ENCODE peak calls at places on chromosomes 12 and 14, in five cellular contexts. N is stomach, K is SK-N-MC, G is sigmoid colon, S is GM23338. X is an unnamed sample.

GRCh38 chr14:50763386-50764007 is 67.5 kb downstream of the NIN start:
- DNase-seq in S (no peak), K (no peak), N (peak; percentile 63), G (no peak), X (no peak)

GRCh38 chr12:75260316-75260715 is 50.7 kb upstream of the KCNC2 start:
- DNase-seq in G (no peak), K (no peak), N (no peak), S (no peak), X (no peak)

GRCh38 chr12:74111688-74112360 is 425.8 kb upstream of the ATXN7L3B start:
- DNase-seq in S (peak; percentile 80), G (no peak), K (no peak), N (no peak), X (no peak)

GRCh38 chr12:105018001-105018400 is 31.9 kb downstream of the NOPCHAP1 start:
- DNase-seq in S (no peak), G (no peak), N (no peak), K (no peak), X (no peak)

GRCh38 chr14:91417983-91418386 is 365 bp upstream of the CCDC88C start:
- DNase-seq in N (peak; percentile 61), K (no peak), S (peak; percentile 61), G (no peak), X (no peak)

GRCh38 chr12:26275313-26276257 is 80.2 kb downstream of the SSPN start:
- DNase-seq in G (no peak), S (no peak), N (no peak), K (no peak), X (no peak)

GRCh38 chr12:25705256-25705655 is 152.2 kb upstream of the LMNTD1 start:
- DNase-seq in N (no peak), G (no peak), K (no peak), S (no peak), X (no peak)

GRCh38 chr14:97178781-97179180 is 381.6 kb downstream of the VRK1 start:
- DNase-seq in N (no peak), S (no peak), K (no peak), G (no peak), X (no peak)

GRCh38 chr12:62640910-62641448 is 174.4 kb downstream of the MON2 start:
- DNase-seq in K (no peak), N (no peak), G (no peak), S (no peak), X (no peak)

GRCh38 chr12:17357396-17357795 is 732.6 kb downstream of the RERGL start:
- DNase-seq in G (no peak), N (no peak), K (no peak), S (no peak), X (no peak)

GRCh38 chr12:91127296-91127695 is 16.0 kb upstream of the LUM start:
- DNase-seq in N (no peak), G (no peak), K (no peak), S (no peak), X (no peak)

GRCh38 chr12:52263761-52264434 is 10.5 kb upstream of the KRT86 start:
- DNase-seq in S (no peak), K (no peak), G (peak; percentile 8), N (no peak), X (no peak)

GRCh38 chr14:52155656-52156213 is 86.9 kb upstream of the NID2 start:
- DNase-seq in S (no peak), G (no peak), K (no peak), N (no peak), X (no peak)

GRCh38 chr14:49598182-49598478 is 610 bp upstream of the LRR1 start:
- DNase-seq in K (no peak), N (peak; percentile 46), G (no peak), S (no peak), X (no peak)

GRCh38 chr14:105532735-105533141 is 6.4 kb downstream of the TMEM121 start:
- DNase-seq in G (peak; percentile 58), K (no peak), S (peak; percentile 8), N (no peak), X (no peak)

GRCh38 chr12:93571360-93571853 is 1.1 kb upstream of the SOCS2 start:
- DNase-seq in S (peak; percentile 85), N (peak; percentile 66), K (no peak), G (peak; percentile 92), X (peak; percentile 85)

GRCh38 chr14:54329082-54329695 is 67.6 kb upstream of the CDKN3 start:
- DNase-seq in K (peak; percentile 20), N (peak; percentile 33), G (no peak), S (peak; percentile 92), X (no peak)

GRCh38 chr12:1527789-1528188 is 66.6 kb downstream of the FBXL14 start:
- DNase-seq in N (no peak), K (no peak), G (no peak), S (no peak), X (no peak)

GRCh38 chr14:61547186-61548121 is 147.9 kb upstream of the HIF1A start:
- DNase-seq in K (no peak), G (no peak), N (no peak), S (no peak), X (no peak)

GRCh38 chr12:11565752-11566151 is 83.7 kb upstream of the ETV6 start:
- DNase-seq in K (no peak), G (no peak), S (no peak), N (no peak), X (no peak)

GRCh38 chr14:46250113-46250703 is 401.4 kb downstream of the RPL10L start:
- DNase-seq in N (no peak), K (peak; percentile 14), G (no peak), S (peak; percentile 58), X (no peak)

GRCh38 chr12:4951601-4952000 is 41.9 kb downstream of the KCNA1 start:
- DNase-seq in S (no peak), N (no peak), G (no peak), K (no peak), X (no peak)

GRCh38 chr12:63151898-63152700 is 1.1 kb upstream of the AVPR1A start:
- DNase-seq in G (no peak), N (no peak), K (peak; percentile 12), S (peak; percentile 89), X (no peak)

GRCh38 chr12:85834378-85834777 is 1.8 kb downstream of the RASSF9 start:
- DNase-seq in K (no peak), G (no peak), S (peak; percentile 23), N (no peak), X (no peak)

GRCh38 chr12:71158361-71158882 is 623 bp upstream of the TSPAN8 start:
- DNase-seq in S (no peak), N (no peak), G (no peak), K (no peak), X (no peak)
- TF ChIP-seq POLR2AphosphoS5 in S (no peak), N (peak; percentile 15), G (no peak), K (no peak), X (no peak)

GRCh38 chr12:121861549-121862254 is 3.0 kb upstream of the HPD start:
- DNase-seq in N (no peak), G (no peak), K (no peak), S (peak; percentile 2), X (no peak)
- H3K27ac ChIP-seq in N (no peak overlapping the region), G (no peak overlapping the region), K (peak overlapping the region; percentile 62), S (peak overlapping the region; percentile 2), X (no peak overlapping the region)

DNA sequence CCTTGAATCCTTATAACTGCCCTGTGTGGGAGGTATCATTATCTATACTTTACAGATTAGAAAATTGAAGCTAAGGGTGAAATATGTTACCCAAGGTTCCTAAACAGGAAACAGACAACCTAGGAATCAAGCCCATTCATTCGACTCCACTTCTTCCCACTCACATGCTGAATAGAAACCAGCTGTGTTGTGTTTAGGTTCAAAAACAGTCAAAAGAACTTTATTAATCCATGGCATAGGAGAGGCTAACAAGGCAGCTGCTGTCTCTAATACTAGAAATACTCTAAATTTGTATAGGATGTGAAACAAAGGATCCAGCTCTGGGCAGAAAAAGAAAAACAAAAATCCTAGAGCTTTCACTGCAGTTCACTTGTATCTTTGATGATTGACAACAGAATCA is 9.9 kb downstream of the AMDHD1 start:
- DNase-seq in S (no peak), G (no peak), N (no peak), K (no peak), X (no peak)
- TF ChIP-seq POLR2AphosphoS5 in S (no peak), G (no peak), N (no peak), K (no peak), X (no peak)

GRCh38 chr12:22334696-22335290 is at the start of gene ST8SIA1:
- DNase-seq in S (peak; percentile 77), G (peak; percentile 82), N (peak; percentile 33), K (no peak), X (peak; percentile 78)

GRCh38 chr12:22333186-22333745 is 1.2 kb downstream of the ST8SIA1 start:
- DNase-seq in S (no peak), G (no peak), K (no peak), N (no peak), X (no peak)

GRCh38 chr12:22339691-22340090 is 5.2 kb upstream of the ST8SIA1 start:
- DNase-seq in G (no peak), N (no peak), S (no peak), K (no peak), X (no peak)

GRCh38 chr12:22332191-22332590 is 2.3 kb downstream of the ST8SIA1 start:
- DNase-seq in G (no peak), K (no peak), N (no peak), S (no peak), X (no peak)

DNA sequence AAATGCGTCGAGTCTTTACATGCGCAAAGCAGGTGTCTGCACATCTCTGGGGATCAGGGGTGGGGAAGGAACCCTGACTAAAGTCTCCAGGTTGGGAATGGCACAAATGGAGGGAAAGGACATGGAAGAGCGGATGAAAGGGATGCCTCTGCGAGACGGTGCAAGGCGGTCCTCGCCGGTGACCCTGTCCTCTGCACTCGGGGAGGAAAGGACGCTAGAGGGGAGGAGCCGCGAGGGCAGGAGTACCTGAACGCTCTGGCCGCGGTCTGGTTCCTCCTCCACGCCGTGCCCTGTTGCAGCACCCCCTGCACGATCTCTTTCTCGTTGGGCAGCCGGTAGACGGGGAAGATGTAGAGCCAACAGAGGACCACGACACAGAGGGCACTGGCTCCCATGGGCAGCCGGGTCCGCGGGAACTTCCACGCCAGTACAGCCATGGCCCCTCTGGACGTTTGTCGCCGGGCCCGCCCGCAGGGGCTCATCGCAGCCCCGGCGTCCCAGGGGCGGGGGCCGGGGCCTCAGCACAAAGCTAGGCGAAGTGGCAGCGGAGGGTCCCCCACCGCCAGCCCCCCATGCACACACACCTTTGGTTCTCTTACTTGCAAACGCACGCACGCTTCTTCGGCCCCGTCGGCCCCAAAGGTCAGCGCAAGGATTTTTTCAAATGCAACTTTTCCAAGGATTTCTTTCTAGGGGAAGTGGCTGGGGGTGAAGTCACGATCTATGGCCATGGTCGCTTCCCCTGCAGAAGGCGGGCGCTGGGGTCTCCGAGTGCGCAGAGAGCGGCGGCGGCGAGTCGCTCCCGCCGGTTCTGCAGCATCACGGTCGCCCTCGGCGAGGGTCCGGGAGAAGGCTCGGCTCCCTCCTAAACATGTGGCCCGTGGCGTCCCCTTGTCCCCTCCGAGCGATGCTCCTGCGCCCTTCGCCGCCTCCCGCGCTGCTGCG is 484 bp downstream of the ST8SIA1 start:
- DNase-seq in N (no peak), S (peak; percentile 66), G (peak; percentile 73), K (no peak), X (no peak)
- H3K27ac ChIP-seq in N (peak overlapping the region; percentile 73), S (no peak overlapping the region), G (peak overlapping the region; percentile 64), K (no peak overlapping the region), X (peak overlapping the region; percentile 63)

GRCh38 chr14:24232121-24232644 is at the start of gene NEDD8:
- DNase-seq in N (peak; percentile 88), K (peak; percentile 84), S (no peak), G (peak; percentile 98), X (peak; percentile 98)
- TF ChIP-seq POLR2AphosphoS5 in N (peak; percentile 65), K (peak; percentile 58), S (peak; percentile 67), G (peak; percentile 93), X (peak; percentile 24)

GRCh38 chr14:24708684-24709083 is 74.7 kb upstream of the GZMB start:
- DNase-seq in G (no peak), K (no peak), N (no peak), S (no peak), X (no peak)
- H3K27ac ChIP-seq in G (no peak overlapping the region), K (no peak overlapping the region), N (no peak overlapping the region), S (no peak overlapping the region), X (no peak overlapping the region)

X was measured in suprapubic skin.